ENCODE peak calls at places on chromosomes 3 and 15, in nine cellular contexts. R is upper lobe of right lung; O is Karpas-422; Z is Panc1; U is cardiac muscle cell; E is pancreas; J is fibroblast of lung; Q is mucosa of descending colon; W is CD8-positive, alpha-beta T cell. V is an unnamed sample. For H3K4me1, the result is how much of the 10 kb centered on the place peaks cover.

GRCh38 chr15:38226867-38227266 is 25.8 kb upstream of the SPRED1 start:
- DNase-seq in R (no peak), O (no peak), Z (peak), U (peak), E (no peak), J (peak), Q (no peak), W (no peak), V (no peak)

GRCh38 chr3:10164546-10165393 is at the start of gene IRAK2:
- DNase-seq in R (peak), O (no peak), Z (no peak), U (peak), E (peak), J (peak), Q (peak), W (peak), V (no peak)

GRCh38 chr15:23687143-23687470 is at the start of gene NDN:
- DNase-seq in R (peak), O (no peak), Z (no peak), U (peak), E (peak), J (peak), Q (peak), W (no peak), V (no peak)

GRCh38 chr15:70271422-70272088 is 173.8 kb upstream of the TLE3 start:
- DNase-seq in R (no peak), O (no peak), Z (peak), U (no peak), E (no peak), J (peak), Q (no peak), W (no peak), V (no peak)

GRCh38 chr15:75114796-75115195 is 86.9 kb upstream of the C15orf39 start:
- DNase-seq in R (no peak), O (no peak), Z (no peak), U (no peak), E (no peak), J (no peak), Q (no peak), W (no peak), V (no peak)

GRCh38 chr15:48498828-48499227 is 146.7 kb downstream of the FBN1 start:
- DNase-seq in R (no peak), O (no peak), Z (no peak), U (no peak), E (no peak), J (no peak), Q (no peak), W (no peak), V (no peak)

GRCh38 chr3:120332646-120333045 is 16.5 kb downstream of the LRRC58 start:
- DNase-seq in R (no peak), O (no peak), Z (no peak), U (no peak), E (no peak), J (no peak), Q (no peak), W (no peak), V (no peak)

GRCh38 chr3:101202640-101203039 is 117.7 kb downstream of the IMPG2 start:
- DNase-seq in R (no peak), O (peak), Z (no peak), U (no peak), E (no peak), J (no peak), Q (no peak), W (no peak), V (no peak)

GRCh38 chr3:155244206-155244605 is 49.3 kb downstream of the STRIT1 start:
- DNase-seq in R (no peak), O (peak), Z (no peak), U (no peak), E (no peak), J (peak), Q (no peak), W (no peak), V (no peak)

DNA sequence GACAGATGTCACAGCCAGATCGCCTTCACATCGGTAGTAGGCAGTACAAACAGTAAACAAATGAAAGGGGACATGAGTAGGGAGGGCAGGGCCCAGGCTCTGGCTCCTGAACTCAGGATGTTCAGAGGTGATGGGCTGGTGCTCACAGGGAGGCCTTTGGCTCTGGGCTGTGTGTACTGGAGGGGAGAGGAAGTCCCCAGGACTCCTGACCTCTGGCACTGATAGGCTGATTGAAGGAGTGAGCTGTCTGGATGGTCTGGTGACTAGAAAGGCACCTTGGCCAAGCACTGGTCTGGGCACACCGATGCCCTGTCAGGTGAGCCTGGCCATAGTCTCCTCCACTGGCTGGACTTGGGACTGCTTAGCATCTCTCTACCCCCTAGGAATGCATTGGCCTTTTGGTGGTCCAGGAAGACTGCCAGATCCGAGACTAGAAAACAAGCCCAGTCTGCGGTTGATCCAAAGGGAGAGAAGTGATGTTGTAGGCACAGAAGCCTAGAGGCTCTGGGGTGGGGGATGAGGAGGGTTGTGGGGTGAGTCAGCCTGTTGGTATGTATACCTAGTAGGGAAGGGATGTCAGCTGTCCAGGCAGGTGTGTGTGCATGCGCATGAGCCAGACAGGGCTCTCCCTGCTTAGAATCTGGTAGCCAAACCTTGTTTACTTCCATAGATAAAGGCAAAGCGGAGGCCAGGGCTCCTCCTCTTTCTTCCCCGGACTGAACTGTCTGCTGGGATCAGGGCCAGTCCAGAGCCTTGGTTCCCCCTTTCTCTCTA is 1.9 kb downstream of the SPINT1 start:
- DNase-seq in R (peak), O (no peak), Z (no peak), U (no peak), E (peak), J (no peak), Q (peak), W (no peak), V (no peak)
- H3K4me3 ChIP-seq in R (peak), O (no peak), Z (no peak), U (no peak), E (peak), J (no peak), Q (peak), W (no peak), V (peak)

DNA sequence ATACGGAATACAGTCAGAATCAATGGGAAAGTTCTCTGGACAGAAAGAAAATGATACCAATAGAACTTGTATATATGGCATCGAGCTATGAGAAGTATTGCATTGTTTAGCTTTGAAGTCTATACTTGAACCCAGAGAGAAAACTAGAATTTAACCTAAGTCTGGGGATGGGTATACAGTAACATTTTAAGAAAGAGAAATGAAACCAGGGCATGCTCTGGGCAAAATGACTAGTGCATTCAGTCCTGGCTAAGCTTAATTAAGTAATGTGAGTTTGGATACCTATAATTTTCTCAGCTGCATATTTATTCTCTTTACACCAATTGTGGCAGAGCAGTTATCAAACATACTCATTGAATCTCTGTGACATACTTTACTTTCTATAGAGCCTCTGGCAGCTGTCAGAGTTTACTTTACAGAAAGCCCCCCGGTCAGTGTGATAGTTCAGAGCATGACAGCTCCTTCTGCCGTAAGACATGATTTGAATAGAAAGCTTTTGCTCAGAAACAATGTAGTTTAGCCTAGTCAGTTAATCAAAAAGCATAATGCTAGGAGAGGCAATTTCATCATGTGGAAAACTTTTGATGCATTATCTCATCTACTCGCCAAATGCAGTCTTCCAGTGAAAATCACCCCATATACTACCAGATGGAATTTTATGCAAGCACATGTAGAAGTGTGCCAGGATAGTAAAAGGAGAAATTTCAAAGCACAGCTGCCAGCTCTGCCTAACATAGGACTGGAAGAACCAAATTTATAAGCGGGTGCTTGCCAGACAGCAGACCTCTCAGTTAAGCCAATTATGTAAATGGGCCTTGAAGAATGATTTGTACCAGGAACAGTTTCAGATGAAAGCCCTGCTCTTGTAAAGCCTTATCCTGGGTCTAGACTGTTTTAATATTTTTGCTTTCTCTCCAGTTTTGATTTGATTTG is 40.7 kb downstream of the OXSM start:
- DNase-seq in R (no peak), O (no peak), Z (no peak), U (no peak), E (no peak), J (peak), Q (no peak), W (no peak), V (no peak)
- H3K4me1 ChIP-seq in R (under half), O (under half), Z (under half), U (under half), E (under half), J (under half), Q (under half), W (under half), V (under half)

GRCh38 chr15:88447741-88448140 is 19.4 kb downstream of the MRPL46 start:
- DNase-seq in R (no peak), O (no peak), Z (no peak), U (no peak), E (no peak), J (no peak), Q (no peak), W (no peak), V (peak)

GRCh38 chr15:88447206-88447605 is 20.0 kb downstream of the MRPL46 start:
- DNase-seq in R (no peak), O (no peak), Z (no peak), U (no peak), E (no peak), J (no peak), Q (no peak), W (no peak), V (no peak)

GRCh38 chr15:88448991-88449461 is 18.2 kb downstream of the MRPL46 start:
- DNase-seq in R (no peak), O (no peak), Z (no peak), U (no peak), E (no peak), J (no peak), Q (no peak), W (no peak), V (peak)

GRCh38 chr15:88449581-88449980 is 17.6 kb downstream of the MRPL46 start:
- DNase-seq in R (no peak), O (no peak), Z (no peak), U (no peak), E (no peak), J (no peak), Q (no peak), W (no peak), V (no peak)

GRCh38 chr15:88450125-88450798 is 16.9 kb downstream of the MRPL46 start:
- DNase-seq in R (no peak), O (peak), Z (peak), U (peak), E (peak), J (peak), Q (no peak), W (peak), V (peak)
- H3K4me3 ChIP-seq in R (no peak), O (no peak), Z (no peak), U (no peak), E (no peak), J (no peak), Q (no peak), W (no peak), V (no peak)

DNA sequence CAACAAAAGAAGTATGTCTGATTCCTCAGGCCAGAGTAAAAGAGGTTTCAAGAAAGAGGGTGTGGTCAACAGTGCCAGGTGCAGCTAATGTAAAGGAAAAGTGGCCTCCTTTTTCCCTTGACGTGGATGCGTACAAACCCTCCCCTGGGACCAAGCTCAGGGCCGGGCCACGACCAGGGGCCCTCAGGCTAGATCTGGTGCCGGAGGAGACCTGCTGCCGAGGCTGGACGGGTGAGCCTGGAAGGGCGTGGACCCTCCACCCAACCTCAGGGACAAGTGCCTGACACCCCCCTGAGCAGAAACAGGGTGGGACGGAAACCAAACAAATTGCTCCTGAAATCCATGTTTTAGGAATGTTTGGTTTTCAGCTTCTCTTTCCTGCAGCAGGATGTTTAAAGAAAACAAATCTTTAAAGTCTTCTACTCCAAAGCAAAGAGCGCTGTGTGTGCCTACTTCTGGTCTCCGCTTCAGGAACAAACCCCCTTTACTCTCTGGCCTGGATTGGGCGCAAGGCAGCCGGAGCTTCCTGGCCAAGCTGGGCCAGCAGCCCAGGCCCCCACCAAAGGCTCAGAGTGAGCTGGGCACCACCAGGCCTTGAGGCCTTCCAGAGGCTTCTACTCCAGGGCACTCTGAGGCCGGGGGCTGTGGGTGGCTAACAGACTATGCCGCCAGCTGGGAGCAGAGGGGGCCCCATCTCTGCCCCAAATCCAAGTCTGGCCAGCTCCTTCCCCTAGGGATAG is 21.4 kb downstream of the ZDHHC19 start:
- DNase-seq in R (no peak), O (no peak), Z (no peak), U (no peak), E (no peak), J (no peak), Q (peak), W (no peak), V (no peak)
- H3K4me1 ChIP-seq in R (under half), O (under half), Z (under half), U (under half), E (under half), J (under half), Q (under half), W (under half), V (under half)

GRCh38 chr3:6468589-6468988 is 392.3 kb upstream of the GRM7 start:
- DNase-seq in R (no peak), O (no peak), Z (no peak), U (no peak), E (no peak), J (no peak), Q (no peak), W (no peak), V (no peak)
- H3K4me3 ChIP-seq in R (no peak), O (no peak), Z (no peak), U (no peak), E (no peak), J (no peak), Q (no peak), W (no peak), V (no peak)

GRCh38 chr15:78457101-78457500 is 19.1 kb downstream of the IREB2 start:
- DNase-seq in R (no peak), O (no peak), Z (no peak), U (no peak), E (no peak), J (peak), Q (no peak), W (no peak), V (no peak)
- H3K4me1 ChIP-seq in R (under half), O (half or more), Z (half or more), U (under half), E (under half), J (under half), Q (under half), W (half or more), V (half or more)

V was measured in vagina.